ENCODE peak calls at places on chromosomes 5 and 9, in ten cellular contexts. One of them, this sample, is unnamed.
A peak's percentile ranks its signal among the peaks of the same experiment; 100 is the strongest.

GRCh38 chr5:173328896-173329369 is 719 bp upstream of the STC2 start:
- DNase-seq in PC-3: peak; percentile 93
- DNase-seq in pancreas: peak; percentile 76
- DNase-seq in CD4-positive, alpha-beta memory T cell: no peak
- DNase-seq in left ventricle myocardium inferior: no peak
- DNase-seq in K562: no peak
- DNase-seq in cardiac muscle cell: peak; percentile 63
- DNase-seq in SJSA1: peak; percentile 80
- DNase-seq in ovary: no peak
- DNase-seq in MM.1S: no peak
- DNase-seq in this sample: no peak

GRCh38 chr9:92151691-92152393 is 36.6 kb upstream of the SPTLC1 start:
- DNase-seq in ovary: no peak
- DNase-seq in cardiac muscle cell: peak; percentile 44
- DNase-seq in MM.1S: no peak
- DNase-seq in PC-3: peak; percentile 83
- DNase-seq in CD4-positive, alpha-beta memory T cell: no peak
- DNase-seq in K562: no peak
- DNase-seq in SJSA1: peak; percentile 74
- DNase-seq in left ventricle myocardium inferior: peak; percentile 39
- DNase-seq in pancreas: peak; percentile 33
- DNase-seq in this sample: no peak

GRCh38 chr5:140575309-140575708 is 10.7 kb downstream of the SLC35A4 start:
- DNase-seq in K562: peak; percentile 42
- DNase-seq in PC-3: peak; percentile 54
- DNase-seq in ovary: no peak
- DNase-seq in left ventricle myocardium inferior: peak; percentile 49
- DNase-seq in SJSA1: peak; percentile 45
- DNase-seq in cardiac muscle cell: peak; percentile 80
- DNase-seq in CD4-positive, alpha-beta memory T cell: no peak
- DNase-seq in pancreas: no peak
- DNase-seq in MM.1S: no peak
- DNase-seq in this sample: no peak

GRCh38 chr9:136122425-136123383 is 4.0 kb upstream of the TMEM250 start:
- DNase-seq in cardiac muscle cell: peak; percentile 58
- DNase-seq in MM.1S: peak; percentile 39
- DNase-seq in CD4-positive, alpha-beta memory T cell: peak; percentile 66
- DNase-seq in PC-3: peak; percentile 61
- DNase-seq in pancreas: peak; percentile 78
- DNase-seq in ovary: peak; percentile 81
- DNase-seq in SJSA1: peak; percentile 57
- DNase-seq in K562: peak; percentile 76
- DNase-seq in left ventricle myocardium inferior: peak; percentile 76
- DNase-seq in this sample: peak; percentile 67

GRCh38 chr9:27673626-27674025 is 100.3 kb upstream of the C9orf72 start:
- DNase-seq in pancreas: no peak
- DNase-seq in CD4-positive, alpha-beta memory T cell: no peak
- DNase-seq in K562: no peak
- DNase-seq in ovary: no peak
- DNase-seq in cardiac muscle cell: peak; percentile 54
- DNase-seq in MM.1S: no peak
- DNase-seq in left ventricle myocardium inferior: no peak
- DNase-seq in SJSA1: no peak
- DNase-seq in PC-3: no peak
- DNase-seq in this sample: no peak

GRCh38 chr9:125240649-125240999 is 519 bp downstream of the HSPA5 start:
- DNase-seq in left ventricle myocardium inferior: no peak
- DNase-seq in ovary: no peak
- DNase-seq in cardiac muscle cell: peak; percentile 50
- DNase-seq in pancreas: peak; percentile 67
- DNase-seq in K562: peak; percentile 70
- DNase-seq in SJSA1: no peak
- DNase-seq in PC-3: peak; percentile 22
- DNase-seq in MM.1S: peak; percentile 56
- DNase-seq in CD4-positive, alpha-beta memory T cell: no peak
- DNase-seq in this sample: no peak

GRCh38 chr5:141488591-141489478 is at the start of gene PCDHGC5:
- DNase-seq in PC-3: peak; percentile 71
- DNase-seq in MM.1S: no peak
- DNase-seq in CD4-positive, alpha-beta memory T cell: no peak
- DNase-seq in pancreas: no peak
- DNase-seq in left ventricle myocardium inferior: no peak
- DNase-seq in ovary: no peak
- DNase-seq in SJSA1: no peak
- DNase-seq in K562: no peak
- DNase-seq in cardiac muscle cell: peak; percentile 61
- DNase-seq in this sample: no peak

GRCh38 chr9:26313108-26313507 is 579.5 kb downstream of the CAAP1 start:
- DNase-seq in ovary: no peak
- DNase-seq in MM.1S: no peak
- DNase-seq in SJSA1: no peak
- DNase-seq in K562: no peak
- DNase-seq in CD4-positive, alpha-beta memory T cell: no peak
- DNase-seq in left ventricle myocardium inferior: no peak
- DNase-seq in cardiac muscle cell: no peak
- DNase-seq in pancreas: no peak
- DNase-seq in PC-3: no peak
- DNase-seq in this sample: no peak

GRCh38 chr9:79257215-79257614 is 314.6 kb upstream of the TLE4 start:
- DNase-seq in left ventricle myocardium inferior: no peak
- DNase-seq in K562: no peak
- DNase-seq in ovary: no peak
- DNase-seq in CD4-positive, alpha-beta memory T cell: no peak
- DNase-seq in SJSA1: no peak
- DNase-seq in PC-3: no peak
- DNase-seq in MM.1S: no peak
- DNase-seq in cardiac muscle cell: no peak
- DNase-seq in pancreas: no peak
- DNase-seq in this sample: no peak

GRCh38 chr5:172607213-172607793 is 33.8 kb upstream of the NEURL1B start:
- DNase-seq in CD4-positive, alpha-beta memory T cell: no peak
- DNase-seq in K562: no peak
- DNase-seq in MM.1S: no peak
- DNase-seq in PC-3: no peak
- DNase-seq in left ventricle myocardium inferior: peak; percentile 76
- DNase-seq in ovary: no peak
- DNase-seq in SJSA1: no peak
- DNase-seq in pancreas: no peak
- DNase-seq in cardiac muscle cell: peak; percentile 90
- DNase-seq in this sample: no peak

GRCh38 chr9:115422932-115423440 is 305.0 kb upstream of the TNC start:
- DNase-seq in PC-3: no peak
- DNase-seq in CD4-positive, alpha-beta memory T cell: no peak
- DNase-seq in MM.1S: no peak
- DNase-seq in SJSA1: no peak
- DNase-seq in ovary: no peak
- DNase-seq in K562: no peak
- DNase-seq in cardiac muscle cell: no peak
- DNase-seq in left ventricle myocardium inferior: no peak
- DNase-seq in pancreas: no peak
- DNase-seq in this sample: no peak

GRCh38 chr5:56481147-56481997 is 248.2 kb upstream of the ANKRD55 start:
- DNase-seq in pancreas: peak; percentile 50
- DNase-seq in K562: no peak
- DNase-seq in ovary: peak; percentile 77
- DNase-seq in cardiac muscle cell: peak; percentile 51
- DNase-seq in PC-3: peak; percentile 1
- DNase-seq in SJSA1: peak; percentile 45
- DNase-seq in MM.1S: peak; percentile 59
- DNase-seq in left ventricle myocardium inferior: peak; percentile 61
- DNase-seq in CD4-positive, alpha-beta memory T cell: peak; percentile 39
- DNase-seq in this sample: peak; percentile 28

GRCh38 chr5:472656-473343 is 29.8 kb downstream of the EXOC3 start:
- DNase-seq in cardiac muscle cell: peak; percentile 82
- DNase-seq in ovary: peak; percentile 91
- DNase-seq in left ventricle myocardium inferior: peak; percentile 90
- DNase-seq in MM.1S: peak; percentile 90
- DNase-seq in K562: peak; percentile 100
- DNase-seq in SJSA1: peak; percentile 72
- DNase-seq in PC-3: peak; percentile 80
- DNase-seq in CD4-positive, alpha-beta memory T cell: peak; percentile 92
- DNase-seq in pancreas: peak; percentile 93
- DNase-seq in this sample: peak; percentile 91

GRCh38 chr5:54329731-54330709 is 19.6 kb upstream of the ARL15 start:
- DNase-seq in SJSA1: peak; percentile 70
- DNase-seq in pancreas: peak; percentile 59
- DNase-seq in ovary: no peak
- DNase-seq in CD4-positive, alpha-beta memory T cell: no peak
- DNase-seq in MM.1S: no peak
- DNase-seq in left ventricle myocardium inferior: no peak
- DNase-seq in cardiac muscle cell: peak; percentile 83
- DNase-seq in K562: no peak
- DNase-seq in PC-3: peak; percentile 88
- DNase-seq in this sample: no peak

GRCh38 chr5:126776499-126777256 is at the start of gene LMNB1:
- DNase-seq in left ventricle myocardium inferior: peak; percentile 94
- DNase-seq in K562: peak; percentile 94
- DNase-seq in MM.1S: peak; percentile 97
- DNase-seq in cardiac muscle cell: peak; percentile 98
- DNase-seq in PC-3: peak; percentile 96
- DNase-seq in SJSA1: peak; percentile 100
- DNase-seq in ovary: peak; percentile 94
- DNase-seq in pancreas: peak; percentile 94
- DNase-seq in CD4-positive, alpha-beta memory T cell: peak; percentile 92
- DNase-seq in this sample: peak; percentile 93

GRCh38 chr5:149143470-149143869 is 2.2 kb downstream of the ABLIM3 start:
- DNase-seq in left ventricle myocardium inferior: no peak
- DNase-seq in SJSA1: peak; percentile 74
- DNase-seq in MM.1S: no peak
- DNase-seq in cardiac muscle cell: peak; percentile 93
- DNase-seq in ovary: no peak
- DNase-seq in pancreas: no peak
- DNase-seq in CD4-positive, alpha-beta memory T cell: no peak
- DNase-seq in PC-3: peak; percentile 81
- DNase-seq in K562: no peak
- DNase-seq in this sample: no peak

GRCh38 chr9:21153688-21154608 is 12.3 kb upstream of the IFNW1 start:
- DNase-seq in cardiac muscle cell: peak; percentile 45
- DNase-seq in PC-3: peak; percentile 32
- DNase-seq in left ventricle myocardium inferior: no peak
- DNase-seq in K562: no peak
- DNase-seq in CD4-positive, alpha-beta memory T cell: peak; percentile 6
- DNase-seq in ovary: no peak
- DNase-seq in SJSA1: no peak
- DNase-seq in pancreas: no peak
- DNase-seq in MM.1S: peak; percentile 34
- DNase-seq in this sample: no peak

GRCh38 chr9:4680178-4680535 is 788 bp downstream of the CDC37L1 start:
- DNase-seq in PC-3: no peak
- DNase-seq in SJSA1: peak; percentile 4
- DNase-seq in K562: no peak
- DNase-seq in MM.1S: peak; percentile 12
- DNase-seq in cardiac muscle cell: no peak
- DNase-seq in CD4-positive, alpha-beta memory T cell: no peak
- DNase-seq in left ventricle myocardium inferior: no peak
- DNase-seq in pancreas: no peak
- DNase-seq in ovary: no peak
- DNase-seq in this sample: no peak

GRCh38 chr9:74066128-74066527 is 431.0 kb upstream of the RORB start:
- DNase-seq in CD4-positive, alpha-beta memory T cell: no peak
- DNase-seq in SJSA1: no peak
- DNase-seq in pancreas: no peak
- DNase-seq in ovary: no peak
- DNase-seq in MM.1S: no peak
- DNase-seq in K562: no peak
- DNase-seq in PC-3: no peak
- DNase-seq in left ventricle myocardium inferior: no peak
- DNase-seq in cardiac muscle cell: no peak
- DNase-seq in this sample: no peak

DNA sequence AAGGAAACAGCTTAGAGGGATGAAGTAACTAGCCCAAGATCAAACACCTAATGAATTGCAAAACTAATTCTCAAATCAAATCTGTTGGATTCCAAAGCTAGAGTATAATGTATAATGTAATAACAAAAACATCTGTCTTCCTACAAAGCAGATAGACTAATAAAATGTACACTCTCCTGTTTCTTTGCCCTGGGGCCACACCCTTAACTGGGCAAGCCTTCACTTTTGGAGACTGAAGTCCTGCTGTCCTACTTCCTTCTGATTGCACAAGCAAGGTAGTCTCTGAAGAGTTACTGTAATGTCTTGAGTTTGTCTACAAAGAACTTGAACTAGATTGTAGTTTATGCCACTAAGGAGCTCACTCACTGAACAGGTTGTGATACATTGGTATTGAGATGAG is 2.5 kb downstream of the TTC1 start:
- DNase-seq in MM.1S: no peak
- DNase-seq in left ventricle myocardium inferior: no peak
- DNase-seq in CD4-positive, alpha-beta memory T cell: no peak
- DNase-seq in PC-3: no peak
- DNase-seq in SJSA1: no peak
- DNase-seq in ovary: no peak
- DNase-seq in K562: no peak
- DNase-seq in pancreas: no peak
- DNase-seq in cardiac muscle cell: no peak
- DNase-seq in this sample: no peak
- H3K36me3 ChIP-seq in MM.1S: peaks cover 12% of the 10 kb centered on the region
- H3K36me3 ChIP-seq in left ventricle myocardium inferior: peaks cover 48% of the 10 kb centered on the region
- H3K36me3 ChIP-seq in CD4-positive, alpha-beta memory T cell: peaks cover 18% of the 10 kb centered on the region
- H3K36me3 ChIP-seq in PC-3: peaks cover 33% of the 10 kb centered on the region
- H3K36me3 ChIP-seq in SJSA1: peaks cover 48% of the 10 kb centered on the region
- H3K36me3 ChIP-seq in ovary: no peaks in the 10 kb centered on the region
- H3K36me3 ChIP-seq in K562: peaks cover 46% of the 10 kb centered on the region
- H3K36me3 ChIP-seq in pancreas: no peaks in the 10 kb centered on the region
- H3K36me3 ChIP-seq in cardiac muscle cell: peaks cover 21% of the 10 kb centered on the region
- H3K36me3 ChIP-seq in this sample: no peaks in the 10 kb centered on the region

GRCh38 chr5:161376034-161376433 is 170.5 kb downstream of the GABRB2 start:
- DNase-seq in SJSA1: no peak
- DNase-seq in MM.1S: no peak
- DNase-seq in PC-3: no peak
- DNase-seq in K562: no peak
- DNase-seq in pancreas: no peak
- DNase-seq in ovary: no peak
- DNase-seq in CD4-positive, alpha-beta memory T cell: no peak
- DNase-seq in cardiac muscle cell: no peak
- DNase-seq in left ventricle myocardium inferior: no peak
- DNase-seq in this sample: no peak
- H3K36me3 ChIP-seq in SJSA1: no peaks in the 10 kb centered on the region
- H3K36me3 ChIP-seq in MM.1S: no peaks in the 10 kb centered on the region
- H3K36me3 ChIP-seq in PC-3: no peaks in the 10 kb centered on the region
- H3K36me3 ChIP-seq in K562: no peaks in the 10 kb centered on the region
- H3K36me3 ChIP-seq in pancreas: no peaks in the 10 kb centered on the region
- H3K36me3 ChIP-seq in ovary: no peaks in the 10 kb centered on the region
- H3K36me3 ChIP-seq in CD4-positive, alpha-beta memory T cell: no peaks in the 10 kb centered on the region
- H3K36me3 ChIP-seq in cardiac muscle cell: no peaks in the 10 kb centered on the region
- H3K36me3 ChIP-seq in left ventricle myocardium inferior: no peaks in the 10 kb centered on the region
- H3K36me3 ChIP-seq in this sample: no peaks in the 10 kb centered on the region

GRCh38 chr5:179900206-179900605 is 7.5 kb downstream of the TBC1D9B start:
- DNase-seq in cardiac muscle cell: no peak
- DNase-seq in MM.1S: no peak
- DNase-seq in PC-3: no peak
- DNase-seq in ovary: no peak
- DNase-seq in left ventricle myocardium inferior: no peak
- DNase-seq in SJSA1: no peak
- DNase-seq in pancreas: no peak
- DNase-seq in K562: no peak
- DNase-seq in CD4-positive, alpha-beta memory T cell: no peak
- DNase-seq in this sample: no peak
- H3K36me3 ChIP-seq in cardiac muscle cell: peaks cover 17% of the 10 kb centered on the region
- H3K36me3 ChIP-seq in MM.1S: peaks cover 5% of the 10 kb centered on the region
- H3K36me3 ChIP-seq in PC-3: no peaks in the 10 kb centered on the region
- H3K36me3 ChIP-seq in ovary: no peaks in the 10 kb centered on the region
- H3K36me3 ChIP-seq in left ventricle myocardium inferior: peaks cover 77% of the 10 kb centered on the region
- H3K36me3 ChIP-seq in SJSA1: peaks cover 98% of the 10 kb centered on the region
- H3K36me3 ChIP-seq in pancreas: peaks cover 10% of the 10 kb centered on the region
- H3K36me3 ChIP-seq in K562: peaks cover 87% of the 10 kb centered on the region
- H3K36me3 ChIP-seq in CD4-positive, alpha-beta memory T cell: peaks cover 19% of the 10 kb centered on the region
- H3K36me3 ChIP-seq in this sample: no peaks in the 10 kb centered on the region

GRCh38 chr9:128390813-128391711 is 19.9 kb downstream of the URM1 start:
- DNase-seq in ovary: no peak
- DNase-seq in K562: no peak
- DNase-seq in CD4-positive, alpha-beta memory T cell: no peak
- DNase-seq in left ventricle myocardium inferior: no peak
- DNase-seq in SJSA1: no peak
- DNase-seq in pancreas: no peak
- DNase-seq in MM.1S: no peak
- DNase-seq in PC-3: no peak
- DNase-seq in cardiac muscle cell: no peak
- DNase-seq in this sample: no peak
- H3K36me3 ChIP-seq in ovary: no peaks in the 10 kb centered on the region
- H3K36me3 ChIP-seq in K562: peaks cover 58% of the 10 kb centered on the region
- H3K36me3 ChIP-seq in CD4-positive, alpha-beta memory T cell: peaks cover 58% of the 10 kb centered on the region
- H3K36me3 ChIP-seq in left ventricle myocardium inferior: peaks cover 69% of the 10 kb centered on the region
- H3K36me3 ChIP-seq in SJSA1: peaks cover 18% of the 10 kb centered on the region
- H3K36me3 ChIP-seq in pancreas: peaks cover 15% of the 10 kb centered on the region
- H3K36me3 ChIP-seq in MM.1S: no peaks in the 10 kb centered on the region
- H3K36me3 ChIP-seq in PC-3: no peaks in the 10 kb centered on the region
- H3K36me3 ChIP-seq in cardiac muscle cell: peaks cover 13% of the 10 kb centered on the region
- H3K36me3 ChIP-seq in this sample: peaks cover 28% of the 10 kb centered on the region

This sample was measured in CD8-positive, alpha-beta memory T cell.